ENCODE peak calls at places on chromosomes 1 and 21, in eight cellular contexts. One of them, this sample, is unnamed.

GRCh38 chr1:58982259-58982998 is 198.6 kb upstream of the JUN start:
- DNase-seq in PC-9: no peak
- DNase-seq in BE2C: peak; percentile 19
- DNase-seq in HFF-Myc: peak; percentile 51
- DNase-seq in OCI-LY7: no peak
- DNase-seq in type B pancreatic cell: no peak
- DNase-seq in GM12865: no peak
- DNase-seq in IMR-90: no peak
- DNase-seq in this sample: no peak

GRCh38 chr1:41811051-41811795 is 107.5 kb downstream of the HIVEP3 start:
- DNase-seq in PC-9: no peak
- DNase-seq in BE2C: no peak
- DNase-seq in HFF-Myc: no peak
- DNase-seq in OCI-LY7: no peak
- DNase-seq in type B pancreatic cell: no peak
- DNase-seq in GM12865: peak; percentile 50
- DNase-seq in IMR-90: peak; percentile 56
- DNase-seq in this sample: peak; percentile 46

GRCh38 chr1:19682257-19682656 is 17.6 kb downstream of the HTR6 start:
- DNase-seq in PC-9: no peak
- DNase-seq in BE2C: peak; percentile 37
- DNase-seq in HFF-Myc: peak; percentile 85
- DNase-seq in OCI-LY7: no peak
- DNase-seq in type B pancreatic cell: no peak
- DNase-seq in GM12865: no peak
- DNase-seq in IMR-90: peak; percentile 93
- DNase-seq in this sample: no peak

GRCh38 chr1:15409400-15410222 is at the start of gene EFHD2:
- DNase-seq in PC-9: peak; percentile 80
- DNase-seq in BE2C: peak; percentile 85
- DNase-seq in HFF-Myc: peak; percentile 39
- DNase-seq in OCI-LY7: peak; percentile 86
- DNase-seq in type B pancreatic cell: peak; percentile 86
- DNase-seq in GM12865: peak; percentile 84
- DNase-seq in IMR-90: peak; percentile 71
- DNase-seq in this sample: peak; percentile 93

GRCh38 chr1:59506952-59507351 is 210.1 kb downstream of the FGGY start:
- DNase-seq in PC-9: no peak
- DNase-seq in BE2C: no peak
- DNase-seq in HFF-Myc: no peak
- DNase-seq in OCI-LY7: peak; percentile 48
- DNase-seq in type B pancreatic cell: no peak
- DNase-seq in GM12865: peak; percentile 59
- DNase-seq in IMR-90: peak; percentile 40
- DNase-seq in this sample: peak; percentile 31

GRCh38 chr1:4171480-4172450 is 271.7 kb upstream of the C1orf174 start:
- DNase-seq in PC-9: no peak
- DNase-seq in BE2C: no peak
- DNase-seq in HFF-Myc: no peak
- DNase-seq in OCI-LY7: no peak
- DNase-seq in type B pancreatic cell: peak; percentile 64
- DNase-seq in GM12865: no peak
- DNase-seq in IMR-90: no peak
- DNase-seq in this sample: peak; percentile 5

GRCh38 chr21:35511298-35512162 is 462.4 kb upstream of the RUNX1 start:
- DNase-seq in PC-9: peak; percentile 29
- DNase-seq in BE2C: no peak
- DNase-seq in HFF-Myc: no peak
- DNase-seq in OCI-LY7: no peak
- DNase-seq in type B pancreatic cell: no peak
- DNase-seq in GM12865: no peak
- DNase-seq in IMR-90: peak; percentile 25
- DNase-seq in this sample: no peak

GRCh38 chr1:143661418-143662120 is 310.2 kb downstream of the FAM72C start:
- DNase-seq in PC-9: no peak
- DNase-seq in BE2C: no peak
- DNase-seq in HFF-Myc: no peak
- DNase-seq in OCI-LY7: no peak
- DNase-seq in type B pancreatic cell: no peak
- DNase-seq in GM12865: no peak
- DNase-seq in IMR-90: no peak
- DNase-seq in this sample: no peak

GRCh38 chr1:243254233-243254926 is 701 bp downstream of the CEP170 start:
- DNase-seq in PC-9: peak; percentile 59
- DNase-seq in BE2C: peak; percentile 65
- DNase-seq in HFF-Myc: no peak
- DNase-seq in OCI-LY7: peak; percentile 66
- DNase-seq in type B pancreatic cell: peak; percentile 72
- DNase-seq in GM12865: peak; percentile 78
- DNase-seq in IMR-90: peak; percentile 48
- DNase-seq in this sample: peak; percentile 51

GRCh38 chr1:28091043-28091781 is 2.8 kb upstream of the EYA3 start:
- DNase-seq in PC-9: peak; percentile 70
- DNase-seq in BE2C: peak; percentile 64
- DNase-seq in HFF-Myc: peak; percentile 46
- DNase-seq in OCI-LY7: peak; percentile 87
- DNase-seq in type B pancreatic cell: peak; percentile 71
- DNase-seq in GM12865: peak; percentile 84
- DNase-seq in IMR-90: peak; percentile 72
- DNase-seq in this sample: peak; percentile 60

GRCh38 chr1:3712573-3713535 is 39.4 kb upstream of the CCDC27 start:
- DNase-seq in PC-9: no peak
- DNase-seq in BE2C: peak; percentile 61
- DNase-seq in HFF-Myc: no peak
- DNase-seq in OCI-LY7: no peak
- DNase-seq in type B pancreatic cell: no peak
- DNase-seq in GM12865: no peak
- DNase-seq in IMR-90: no peak
- DNase-seq in this sample: no peak

GRCh38 chr21:35136586-35137254 is 87.6 kb upstream of the RUNX1 start:
- DNase-seq in PC-9: peak; percentile 74
- DNase-seq in BE2C: no peak
- DNase-seq in HFF-Myc: no peak
- DNase-seq in OCI-LY7: no peak
- DNase-seq in type B pancreatic cell: no peak
- DNase-seq in GM12865: no peak
- DNase-seq in IMR-90: peak; percentile 62
- DNase-seq in this sample: no peak

GRCh38 chr1:99580451-99580850 is 65.5 kb upstream of the PALMD start:
- DNase-seq in PC-9: no peak
- DNase-seq in BE2C: no peak
- DNase-seq in HFF-Myc: no peak
- DNase-seq in OCI-LY7: no peak
- DNase-seq in type B pancreatic cell: no peak
- DNase-seq in GM12865: no peak
- DNase-seq in IMR-90: no peak
- DNase-seq in this sample: no peak

GRCh38 chr21:32182449-32182848 is 96.4 kb downstream of the MIS18A start:
- DNase-seq in PC-9: no peak
- DNase-seq in BE2C: no peak
- DNase-seq in HFF-Myc: no peak
- DNase-seq in OCI-LY7: no peak
- DNase-seq in type B pancreatic cell: no peak
- DNase-seq in GM12865: no peak
- DNase-seq in IMR-90: no peak
- DNase-seq in this sample: no peak

GRCh38 chr1:33454646-33455282 is 17.7 kb upstream of the ZSCAN20 start:
- DNase-seq in PC-9: no peak
- DNase-seq in BE2C: no peak
- DNase-seq in HFF-Myc: no peak
- DNase-seq in OCI-LY7: no peak
- DNase-seq in type B pancreatic cell: no peak
- DNase-seq in GM12865: no peak
- DNase-seq in IMR-90: no peak
- DNase-seq in this sample: no peak

GRCh38 chr1:111463029-111463683 is 10.6 kb upstream of the C1orf162 start:
- DNase-seq in PC-9: no peak
- DNase-seq in BE2C: no peak
- DNase-seq in HFF-Myc: peak; percentile 10
- DNase-seq in OCI-LY7: no peak
- DNase-seq in type B pancreatic cell: no peak
- DNase-seq in GM12865: no peak
- DNase-seq in IMR-90: peak; percentile 84
- DNase-seq in this sample: no peak

GRCh38 chr1:33143698-33144097 is 38.1 kb downstream of the TRIM62 start:
- DNase-seq in PC-9: no peak
- DNase-seq in BE2C: no peak
- DNase-seq in HFF-Myc: no peak
- DNase-seq in OCI-LY7: no peak
- DNase-seq in type B pancreatic cell: no peak
- DNase-seq in GM12865: no peak
- DNase-seq in IMR-90: peak; percentile 95
- DNase-seq in this sample: no peak

GRCh38 chr1:52264530-52265115 is 101.4 kb downstream of the CC2D1B start:
- DNase-seq in PC-9: no peak
- DNase-seq in BE2C: no peak
- DNase-seq in HFF-Myc: no peak
- DNase-seq in OCI-LY7: no peak
- DNase-seq in type B pancreatic cell: no peak
- DNase-seq in GM12865: no peak
- DNase-seq in IMR-90: no peak
- DNase-seq in this sample: no peak

GRCh38 chr1:206609229-206609991 is 2.9 kb downstream of the EIF2D start:
- DNase-seq in PC-9: no peak
- DNase-seq in BE2C: no peak
- DNase-seq in HFF-Myc: peak; percentile 14
- DNase-seq in OCI-LY7: no peak
- DNase-seq in type B pancreatic cell: no peak
- DNase-seq in GM12865: peak; percentile 84
- DNase-seq in IMR-90: no peak
- DNase-seq in this sample: peak; percentile 51

GRCh38 chr1:88640060-88640459 is 44.0 kb upstream of the PKN2 start:
- DNase-seq in PC-9: no peak
- DNase-seq in BE2C: no peak
- DNase-seq in HFF-Myc: no peak
- DNase-seq in OCI-LY7: no peak
- DNase-seq in type B pancreatic cell: no peak
- DNase-seq in GM12865: no peak
- DNase-seq in IMR-90: no peak
- DNase-seq in this sample: no peak

GRCh38 chr1:73623946-73624345 is 574.0 kb downstream of the LRRIQ3 start:
- DNase-seq in PC-9: no peak
- DNase-seq in BE2C: no peak
- DNase-seq in HFF-Myc: no peak
- DNase-seq in OCI-LY7: no peak
- DNase-seq in type B pancreatic cell: no peak
- DNase-seq in GM12865: no peak
- DNase-seq in IMR-90: no peak
- DNase-seq in this sample: no peak

GRCh38 chr1:241847796-241848668 is at the start of gene EXO1:
- DNase-seq in PC-9: peak; percentile 87
- DNase-seq in BE2C: peak; percentile 89
- DNase-seq in HFF-Myc: peak; percentile 83
- DNase-seq in OCI-LY7: peak; percentile 94
- DNase-seq in type B pancreatic cell: peak; percentile 88
- DNase-seq in GM12865: peak; percentile 93
- DNase-seq in IMR-90: peak; percentile 92
- DNase-seq in this sample: peak; percentile 93

GRCh38 chr1:66527688-66528087 is 6.3 kb upstream of the SGIP1 start:
- DNase-seq in PC-9: no peak
- DNase-seq in BE2C: no peak
- DNase-seq in HFF-Myc: peak; percentile 52
- DNase-seq in OCI-LY7: no peak
- DNase-seq in type B pancreatic cell: no peak
- DNase-seq in GM12865: no peak
- DNase-seq in IMR-90: peak; percentile 96
- DNase-seq in this sample: no peak

GRCh38 chr1:235642021-235642942 is 7.3 kb downstream of the GNG4 start:
- DNase-seq in PC-9: peak; percentile 87
- DNase-seq in BE2C: no peak
- DNase-seq in HFF-Myc: peak; percentile 42
- DNase-seq in OCI-LY7: peak; percentile 9
- DNase-seq in type B pancreatic cell: peak; percentile 53
- DNase-seq in GM12865: peak; percentile 64
- DNase-seq in IMR-90: peak; percentile 67
- DNase-seq in this sample: peak; percentile 75

DNA sequence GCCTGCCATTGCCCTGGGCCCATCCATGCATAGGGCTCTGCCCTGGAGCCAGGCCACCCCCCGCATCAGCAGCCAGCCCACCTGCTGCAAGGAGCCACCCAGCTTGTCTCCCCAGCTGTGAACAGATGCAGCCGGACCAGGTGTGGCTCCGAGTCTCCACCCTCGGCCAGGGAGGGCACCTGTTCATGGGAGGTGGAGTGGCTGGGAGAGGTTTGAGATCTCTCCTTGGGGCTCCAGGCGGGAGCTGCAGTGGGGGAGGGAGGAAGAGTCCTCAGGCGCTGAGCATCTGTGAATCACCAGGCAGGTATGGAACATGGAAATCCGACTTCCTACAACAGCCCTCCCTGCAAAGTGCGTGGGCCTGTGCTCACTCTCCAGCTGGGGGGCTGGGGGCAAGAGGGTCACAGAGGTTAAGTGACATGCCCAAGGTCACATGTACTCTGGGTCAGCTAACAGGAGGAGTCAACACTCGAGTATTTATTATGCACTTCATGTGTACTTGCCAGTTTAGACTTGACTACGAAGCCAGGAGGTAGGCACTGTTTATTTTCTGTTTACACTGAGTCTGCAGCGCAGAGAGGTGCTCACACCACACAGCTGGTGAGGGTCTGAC is 4.8 kb upstream of the HES5 start:
- DNase-seq in PC-9: peak; percentile 88
- DNase-seq in BE2C: no peak
- DNase-seq in HFF-Myc: no peak
- DNase-seq in OCI-LY7: peak; percentile 15
- DNase-seq in type B pancreatic cell: no peak
- DNase-seq in GM12865: no peak
- DNase-seq in IMR-90: peak; percentile 71
- DNase-seq in this sample: no peak
- TF ChIP-seq CTCF in PC-9: no peak
- TF ChIP-seq CTCF in BE2C: no peak
- TF ChIP-seq CTCF in HFF-Myc: no peak
- TF ChIP-seq CTCF in OCI-LY7: no peak
- TF ChIP-seq CTCF in type B pancreatic cell: no peak
- TF ChIP-seq CTCF in GM12865: no peak
- TF ChIP-seq CTCF in IMR-90: no peak
- TF ChIP-seq CTCF in this sample: no peak

GRCh38 chr1:170765712-170766330 is 101.9 kb downstream of the PRRX1 start:
- DNase-seq in PC-9: no peak
- DNase-seq in BE2C: no peak
- DNase-seq in HFF-Myc: no peak
- DNase-seq in OCI-LY7: no peak
- DNase-seq in type B pancreatic cell: no peak
- DNase-seq in GM12865: peak; percentile 17
- DNase-seq in IMR-90: peak; percentile 64
- DNase-seq in this sample: no peak
- TF ChIP-seq CTCF in PC-9: peak; percentile 37
- TF ChIP-seq CTCF in BE2C: peak; percentile 16
- TF ChIP-seq CTCF in HFF-Myc: peak; percentile 44
- TF ChIP-seq CTCF in OCI-LY7: peak; percentile 53
- TF ChIP-seq CTCF in type B pancreatic cell: peak; percentile 71
- TF ChIP-seq CTCF in GM12865: peak; percentile 21
- TF ChIP-seq CTCF in IMR-90: peak; percentile 75
- TF ChIP-seq CTCF in this sample: peak; percentile 15

GRCh38 chr1:160061376-160062100 is 8.4 kb downstream of the KCNJ10 start:
- DNase-seq in PC-9: peak; percentile 43
- DNase-seq in BE2C: no peak
- DNase-seq in HFF-Myc: no peak
- DNase-seq in OCI-LY7: no peak
- DNase-seq in type B pancreatic cell: no peak
- DNase-seq in GM12865: no peak
- DNase-seq in IMR-90: no peak
- DNase-seq in this sample: no peak
- TF ChIP-seq CTCF in PC-9: no peak
- TF ChIP-seq CTCF in BE2C: no peak
- TF ChIP-seq CTCF in HFF-Myc: no peak
- TF ChIP-seq CTCF in OCI-LY7: no peak
- TF ChIP-seq CTCF in type B pancreatic cell: no peak
- TF ChIP-seq CTCF in GM12865: peak; percentile 4
- TF ChIP-seq CTCF in IMR-90: no peak
- TF ChIP-seq CTCF in this sample: peak; percentile 18

GRCh38 chr1:38865112-38865715 is 5.6 kb upstream of the RRAGC start:
- DNase-seq in PC-9: no peak
- DNase-seq in BE2C: no peak
- DNase-seq in HFF-Myc: no peak
- DNase-seq in OCI-LY7: no peak
- DNase-seq in type B pancreatic cell: no peak
- DNase-seq in GM12865: no peak
- DNase-seq in IMR-90: no peak
- DNase-seq in this sample: no peak
- TF ChIP-seq CTCF in PC-9: no peak
- TF ChIP-seq CTCF in BE2C: no peak
- TF ChIP-seq CTCF in HFF-Myc: no peak
- TF ChIP-seq CTCF in OCI-LY7: no peak
- TF ChIP-seq CTCF in type B pancreatic cell: peak; percentile 29
- TF ChIP-seq CTCF in GM12865: no peak
- TF ChIP-seq CTCF in IMR-90: no peak
- TF ChIP-seq CTCF in this sample: no peak